ENCODE peak calls at places on chromosome 2, in seven cellular contexts. X is ovary; S is CD8-positive, alpha-beta memory T cell; E is right atrium auricular region; H is upper lobe of right lung; P is effector memory CD4-positive, alpha-beta T cell; O is fibroblast of lung. C is an unnamed sample.
A peak's percentile ranks its signal among the peaks of the same experiment; 100 is the strongest.

GRCh38 chr2:138829326-138829725 is 49.1 kb upstream of the NXPH2 start:
- DNase-seq in X (peak; percentile 29), S (peak; percentile 48), E (no peak), H (no peak), P (no peak), O (peak; percentile 10), C (no peak)

GRCh38 chr2:61799054-61799453 is 54.8 kb downstream of the FAM161A start:
- DNase-seq in X (no peak), S (no peak), E (no peak), H (no peak), P (no peak), O (no peak), C (no peak)

GRCh38 chr2:128314026-128314347 is 4.7 kb downstream of the HS6ST1 start:
- DNase-seq in X (no peak), S (no peak), E (peak; percentile 52), H (no peak), P (no peak), O (no peak), C (no peak)

GRCh38 chr2:176174850-176175728 is 13.4 kb upstream of the HOXD1 start:
- DNase-seq in X (peak; percentile 82), S (no peak), E (peak; percentile 50), H (no peak), P (no peak), O (peak; percentile 65), C (no peak)

GRCh38 chr2:68936889-68937288 is 15.8 kb downstream of the GKN2 start:
- DNase-seq in X (no peak), S (no peak), E (no peak), H (no peak), P (no peak), O (peak; percentile 42), C (no peak)

GRCh38 chr2:65527451-65528240 is 95.2 kb upstream of the SPRED2 start:
- DNase-seq in X (no peak), S (no peak), E (no peak), H (no peak), P (no peak), O (no peak), C (no peak)

GRCh38 chr2:99801304-99801909 is 311.6 kb upstream of the REV1 start:
- DNase-seq in X (no peak), S (no peak), E (no peak), H (no peak), P (no peak), O (no peak), C (no peak)

GRCh38 chr2:187527262-187527661 is 27.0 kb downstream of the TFPI start:
- DNase-seq in X (no peak), S (no peak), E (no peak), H (no peak), P (no peak), O (peak; percentile 80), C (no peak)

GRCh38 chr2:120594856-120595685 is 140.6 kb upstream of the GLI2 start:
- DNase-seq in X (no peak), S (no peak), E (no peak), H (no peak), P (no peak), O (no peak), C (peak; percentile 63)

GRCh38 chr2:85431787-85432186 is 13.3 kb downstream of the SH2D6 start:
- DNase-seq in X (no peak), S (no peak), E (no peak), H (no peak), P (no peak), O (no peak), C (no peak)

GRCh38 chr2:68946117-68946516 is 6.6 kb downstream of the GKN2 start:
- DNase-seq in X (no peak), S (no peak), E (no peak), H (no peak), P (no peak), O (no peak), C (no peak)

GRCh38 chr2:24651643-24652003 is 141.6 kb downstream of the PTRHD1 start:
- DNase-seq in X (no peak), S (no peak), E (no peak), H (no peak), P (no peak), O (no peak), C (no peak)

GRCh38 chr2:14756981-14757657 is 124.6 kb downstream of the LRATD1 start:
- DNase-seq in X (no peak), S (no peak), E (no peak), H (no peak), P (no peak), O (peak; percentile 98), C (no peak)

GRCh38 chr2:177882501-177882900 is 190.1 kb downstream of the PDE11A start:
- DNase-seq in X (no peak), S (no peak), E (no peak), H (no peak), P (no peak), O (no peak), C (no peak)

GRCh38 chr2:54871457-54872103 is 148.1 kb downstream of the EML6 start:
- DNase-seq in X (no peak), S (no peak), E (no peak), H (no peak), P (no peak), O (no peak), C (no peak)

GRCh38 chr2:202031261-202031986 is 2.2 kb upstream of the FZD7 start:
- DNase-seq in X (no peak), S (no peak), E (no peak), H (no peak), P (no peak), O (no peak), C (no peak)

GRCh38 chr2:66575625-66576371 is 140.9 kb downstream of the MEIS1 start:
- DNase-seq in X (peak; percentile 66), S (no peak), E (no peak), H (peak; percentile 67), P (no peak), O (peak; percentile 42), C (peak; percentile 54)

GRCh38 chr2:50611261-50612020 is 420.5 kb downstream of the NRXN1 start:
- DNase-seq in X (no peak), S (no peak), E (no peak), H (no peak), P (no peak), O (no peak), C (no peak)

GRCh38 chr2:86249843-86250402 is 50.7 kb downstream of the MRPL35 start:
- DNase-seq in X (no peak), S (no peak), E (no peak), H (no peak), P (no peak), O (peak; percentile 6), C (peak; percentile 34)

GRCh38 chr2:241798631-241799521 is 10.1 kb upstream of the NEU4 start:
- DNase-seq in X (peak; percentile 13), S (peak; percentile 36), E (peak; percentile 46), H (no peak), P (no peak), O (no peak), C (no peak)

GRCh38 chr2:236867441-236868260 is 218.0 kb upstream of the COPS8 start:
- DNase-seq in X (no peak), S (no peak), E (peak; percentile 54), H (no peak), P (no peak), O (peak; percentile 36), C (peak; percentile 21)

GRCh38 chr2:174063492-174064092 is 98.4 kb upstream of the SP3 start:
- DNase-seq in X (no peak), S (no peak), E (no peak), H (no peak), P (no peak), O (no peak), C (no peak)

GRCh38 chr2:172465417-172466334 is 38.3 kb downstream of the ITGA6 start:
- DNase-seq in X (peak; percentile 77), S (peak; percentile 78), E (peak; percentile 75), H (no peak), P (peak; percentile 51), O (peak; percentile 70), C (peak; percentile 65)
- H3K4me3 ChIP-seq in X (peak overlapping the region; percentile 0), S (peak overlapping the region; percentile 55), E (peak overlapping the region; percentile 6), H (peak overlapping the region; percentile 15), P (no peak overlapping the region), O (peak overlapping the region; percentile 54), C (no peak overlapping the region)

GRCh38 chr2:240560480-240561324 is 545 bp downstream of the DUSP28 start:
- DNase-seq in X (peak; percentile 100), S (peak; percentile 100), E (peak; percentile 99), H (peak; percentile 100), P (peak; percentile 100), O (peak; percentile 97), C (peak; percentile 100)
- H3K4me1 ChIP-seq in X (peaks cover 23% of the 10 kb centered on the region), S (peaks cover 74% of the 10 kb centered on the region), E (no peaks in the 10 kb centered on the region), H (peaks cover 70% of the 10 kb centered on the region), P (peaks cover 71% of the 10 kb centered on the region), O (peaks cover 9% of the 10 kb centered on the region), C (peaks cover 39% of the 10 kb centered on the region)

DNA sequence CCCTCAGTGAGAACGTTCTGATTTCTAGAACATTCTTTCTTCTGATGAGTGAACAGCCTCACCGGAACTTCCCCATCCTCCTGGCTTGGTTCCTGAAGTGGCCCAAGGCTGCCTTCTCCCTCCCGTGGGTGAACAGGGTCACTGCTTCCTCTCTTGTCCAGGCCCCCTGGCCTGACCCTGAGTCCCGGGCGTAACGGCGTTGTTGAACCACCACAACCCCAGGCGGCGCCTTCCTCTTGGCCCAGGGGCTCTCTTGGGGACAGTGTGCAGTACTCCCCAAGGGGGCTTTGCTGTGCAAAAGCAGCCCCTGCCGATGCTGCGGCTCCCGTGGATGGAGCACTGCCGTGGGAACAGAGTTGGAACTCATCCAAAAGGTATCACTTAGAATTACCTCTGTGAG is 147.2 kb downstream of the TSN start:
- DNase-seq in X (peak; percentile 32), S (no peak), E (no peak), H (no peak), P (no peak), O (no peak), C (no peak)
- H3K4me3 ChIP-seq in X (no peak overlapping the region), S (no peak overlapping the region), E (peak overlapping the region; percentile 15), H (no peak overlapping the region), P (no peak overlapping the region), O (no peak overlapping the region), C (no peak overlapping the region)

DNA sequence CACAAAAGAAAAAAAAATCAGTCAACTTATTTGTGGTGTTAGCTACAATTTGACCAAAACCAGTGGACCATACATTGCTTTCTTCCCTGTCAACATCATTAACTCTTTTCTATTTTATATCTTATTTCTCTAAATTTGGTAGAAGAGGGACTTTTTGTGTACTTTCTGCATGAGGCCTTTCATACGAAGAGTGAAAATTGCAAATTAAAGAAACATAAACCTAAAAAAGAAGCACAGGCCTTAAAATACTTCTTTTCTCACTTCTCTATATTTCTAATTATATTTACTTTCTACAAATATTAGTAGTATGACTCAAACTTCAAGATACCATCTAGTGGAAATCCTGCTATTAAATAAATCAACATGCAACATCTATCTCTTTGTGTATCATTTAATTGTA is 1073.4 kb upstream of the ZEB2 start:
- DNase-seq in X (no peak), S (no peak), E (no peak), H (no peak), P (no peak), O (no peak), C (no peak)
- H3K4me1 ChIP-seq in X (peaks cover 2% of the 10 kb centered on the region), S (no peaks in the 10 kb centered on the region), E (no peaks in the 10 kb centered on the region), H (no peaks in the 10 kb centered on the region), P (no peaks in the 10 kb centered on the region), O (peaks cover 3% of the 10 kb centered on the region), C (no peaks in the 10 kb centered on the region)